ENCODE peak calls at places on chromosomes 5 and 9, in five cellular contexts. M is spleen, J is tibial nerve, L is IMR-90, H is pancreas. D is an unnamed sample.

GRCh38 chr5:23825196-23825595 is 317.8 kb downstream of the PRDM9 start:
- DNase-seq in M (no peak), J (no peak), L (no peak), H (no peak), D (no peak)

GRCh38 chr5:132130918-132131715 is 57.5 kb downstream of the CSF2 start:
- DNase-seq in M (no peak), J (no peak), L (no peak), H (no peak), D (no peak)

GRCh38 chr9:112168197-112168596 is 6.9 kb downstream of the SUSD1 start:
- DNase-seq in M (no peak), J (no peak), L (no peak), H (no peak), D (no peak)

GRCh38 chr5:134139891-134140469 is 25.5 kb downstream of the TCF7 start:
- DNase-seq in M (peak; percentile 66), J (no peak), L (no peak), H (peak; percentile 22), D (no peak)

GRCh38 chr5:142894749-142895148 is 124.6 kb downstream of the ARHGAP26 start:
- DNase-seq in M (no peak), J (no peak), L (peak; percentile 80), H (no peak), D (no peak)

GRCh38 chr5:144125163-144125726 is 45.2 kb downstream of the YIPF5 start:
- DNase-seq in M (no peak), J (no peak), L (peak; percentile 25), H (no peak), D (no peak)

GRCh38 chr5:132425009-132425937 is 55.8 kb downstream of the SLC22A5 start:
- DNase-seq in M (peak; percentile 80), J (no peak), L (peak; percentile 95), H (no peak), D (no peak)

GRCh38 chr5:102762095-102762534 is 7.0 kb downstream of the PAM start:
- DNase-seq in M (no peak), J (no peak), L (peak; percentile 47), H (no peak), D (no peak)

GRCh38 chr9:5263568-5264218 is 32.5 kb downstream of the INSL4 start:
- DNase-seq in M (no peak), J (no peak), L (no peak), H (no peak), D (no peak)

GRCh38 chr5:32387176-32387575 is 57.4 kb downstream of the ZFR start:
- DNase-seq in M (no peak), J (no peak), L (no peak), H (no peak), D (no peak)

GRCh38 chr5:126449751-126450271 is 26.6 kb downstream of the GRAMD2B start:
- DNase-seq in M (no peak), J (no peak), L (peak; percentile 77), H (no peak), D (peak; percentile 54)

GRCh38 chr5:151597749-151598148 is 6.6 kb upstream of the FAT2 start:
- DNase-seq in M (no peak), J (no peak), L (no peak), H (no peak), D (no peak)

GRCh38 chr9:70563437-70564204 is 149.2 kb upstream of the KLF9 start:
- DNase-seq in M (no peak), J (no peak), L (peak; percentile 76), H (no peak), D (peak; percentile 73)

GRCh38 chr5:140576776-140577201 is 12.2 kb downstream of the SLC35A4 start:
- DNase-seq in M (no peak), J (no peak), L (no peak), H (no peak), D (no peak)

GRCh38 chr9:133137451-133138231 is 16.6 kb upstream of the RALGDS start:
- DNase-seq in M (no peak), J (no peak), L (no peak), H (peak; percentile 92), D (no peak)

GRCh38 chr9:133527444-133527920 is 2.7 kb upstream of the MYMK start:
- DNase-seq in M (no peak), J (no peak), L (no peak), H (peak; percentile 80), D (no peak)

GRCh38 chr5:61311836-61312808 is 19.9 kb upstream of the ZSWIM6 start:
- DNase-seq in M (no peak), J (no peak), L (peak; percentile 91), H (no peak), D (no peak)

GRCh38 chr9:105405514-105406131 is 42.2 kb upstream of the FSD1L start:
- DNase-seq in M (no peak), J (no peak), L (peak; percentile 21), H (no peak), D (no peak)

GRCh38 chr9:104863180-104863883 is 64.6 kb downstream of the ABCA1 start:
- DNase-seq in M (no peak), J (peak; percentile 23), L (peak; percentile 93), H (no peak), D (peak; percentile 69)

DNA sequence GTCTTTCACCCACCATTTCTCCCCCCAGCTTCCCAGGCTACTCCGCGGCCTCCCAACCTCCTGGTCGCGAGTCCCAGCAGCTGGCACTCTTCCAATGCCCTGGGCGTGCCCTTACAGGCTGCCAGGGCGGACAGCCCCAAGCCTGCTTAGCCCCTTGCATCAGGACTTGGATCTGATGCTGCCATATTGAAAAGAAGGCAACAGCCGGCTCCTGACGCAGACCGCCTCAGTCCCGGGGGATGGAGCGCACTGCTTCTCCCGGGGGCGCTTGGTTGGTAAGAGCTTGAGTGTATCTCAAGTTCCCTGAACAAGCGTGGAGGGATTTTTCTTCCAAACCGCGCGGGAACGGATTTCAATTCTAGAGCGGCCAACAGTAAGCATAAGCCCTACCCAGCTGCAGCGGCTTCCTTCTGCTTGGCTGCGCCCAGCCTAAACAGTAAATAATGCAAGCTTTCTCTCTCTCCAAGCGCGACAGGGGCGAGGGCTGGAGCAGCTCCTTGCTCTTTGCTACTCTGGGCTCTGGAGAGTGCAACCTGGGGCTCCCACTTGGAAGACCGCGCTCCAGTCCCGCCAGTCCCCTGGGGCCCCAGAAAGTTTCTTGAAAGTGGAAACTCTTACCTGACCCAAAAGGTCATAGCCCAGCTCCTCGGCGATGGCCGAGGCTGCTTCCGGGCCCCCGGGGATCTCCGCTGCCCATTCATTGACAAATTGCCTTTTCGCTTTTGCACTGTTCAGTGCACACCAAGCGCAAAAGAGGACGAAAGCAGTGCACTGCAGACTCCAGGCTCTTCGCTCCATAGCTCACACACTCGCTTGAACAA is 593 bp downstream of the PCSK1 start:
- DNase-seq in M (no peak), J (no peak), L (no peak), H (peak; percentile 71), D (no peak)
- H3K4me3 ChIP-seq in M (no peak overlapping the region), J (peak overlapping the region; percentile 44), L (no peak overlapping the region), H (no peak overlapping the region), D (no peak overlapping the region)

GRCh38 chr5:123157797-123158528 is 68.9 kb downstream of the PRDM6 start:
- DNase-seq in M (no peak), J (no peak), L (peak; percentile 83), H (no peak), D (no peak)
- TF ChIP-seq CTCF in M (no peak), J (no peak), L (peak; percentile 48), H (no peak), D (no peak)

DNA sequence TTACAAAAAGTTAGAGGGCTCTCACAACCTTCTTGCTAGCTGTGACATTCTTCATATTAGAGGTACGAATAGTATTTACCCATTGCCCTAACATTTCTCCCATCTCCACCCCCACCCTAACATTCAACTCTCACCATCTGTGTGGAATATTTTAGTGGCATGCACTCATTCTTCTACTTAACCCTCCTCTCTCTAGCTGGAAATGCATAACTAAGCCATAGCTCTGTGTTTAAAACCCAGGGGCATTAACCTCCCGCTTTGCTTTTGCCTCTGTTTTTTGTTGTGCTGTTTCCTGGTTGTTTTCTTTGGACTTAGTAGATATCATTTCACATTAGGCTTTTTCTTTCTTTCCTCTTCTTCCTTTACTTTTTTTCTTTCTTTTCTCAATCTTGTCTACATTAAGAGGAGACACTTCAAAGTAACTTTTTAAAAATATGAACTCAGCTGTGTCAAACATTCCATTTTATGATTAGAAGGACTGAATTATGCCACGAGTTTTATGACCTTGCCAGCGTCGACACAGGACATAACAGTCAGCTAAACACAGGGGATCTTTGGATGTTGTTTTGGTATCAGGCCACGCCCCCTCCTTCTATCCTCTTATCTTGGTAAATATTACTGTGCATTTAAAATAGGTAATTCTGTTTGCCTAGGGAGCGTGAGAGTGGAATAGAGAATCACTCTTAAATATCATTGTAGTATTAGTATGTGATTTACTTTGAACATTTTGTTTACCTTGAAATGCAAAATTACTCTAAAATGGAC is 236.0 kb downstream of the CD180 start:
- DNase-seq in M (no peak), J (no peak), L (peak; percentile 10), H (no peak), D (no peak)
- H3K27ac ChIP-seq in M (no peak overlapping the region), J (no peak overlapping the region), L (peak overlapping the region; percentile 84), H (peak overlapping the region; percentile 10), D (no peak overlapping the region)

GRCh38 chr9:125238127-125238914 is 2.8 kb downstream of the HSPA5 start:
- DNase-seq in M (no peak), J (no peak), L (no peak), H (no peak), D (no peak)
- H3K4me3 ChIP-seq in M (peak overlapping the region; percentile 64), J (peak overlapping the region; percentile 92), L (no peak overlapping the region), H (peak overlapping the region; percentile 88), D (no peak overlapping the region)

GRCh38 chr9:127397722-127398647 is 1.0 kb downstream of the SLC2A8 start:
- DNase-seq in M (peak; percentile 89), J (peak; percentile 27), L (peak; percentile 33), H (peak; percentile 84), D (peak; percentile 76)
- TF ChIP-seq CTCF in M (peak; percentile 51), J (peak; percentile 22), L (peak; percentile 57), H (no peak), D (peak; percentile 52)

GRCh38 chr9:129611302-129611800 is 9.6 kb downstream of the C9orf50 start:
- DNase-seq in M (no peak), J (no peak), L (no peak), H (no peak), D (no peak)
- H3K27ac ChIP-seq in M (peak overlapping the region; percentile 90), J (peak overlapping the region; percentile 87), L (peak overlapping the region; percentile 14), H (no peak overlapping the region), D (no peak overlapping the region)

DNA sequence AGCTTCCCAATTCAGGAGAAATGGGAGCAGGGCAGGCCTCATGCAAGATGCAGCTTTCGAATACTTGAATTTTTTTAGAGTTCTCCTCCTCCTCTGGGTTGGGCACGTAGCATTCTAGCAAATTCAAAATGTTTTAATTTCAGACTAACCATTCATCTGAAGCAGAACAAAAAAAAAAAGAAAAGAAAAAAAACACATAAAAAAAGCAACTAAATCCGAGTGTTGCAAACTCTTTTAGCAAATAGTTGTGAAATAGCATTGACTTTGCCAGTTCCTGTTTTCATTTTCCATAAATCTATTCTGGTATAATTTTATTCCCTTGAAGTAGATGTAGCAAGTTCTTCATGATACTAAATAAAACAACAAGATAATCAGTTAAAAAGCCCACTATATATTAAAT is 359.0 kb upstream of the KLF4 start:
- DNase-seq in M (no peak), J (no peak), L (no peak), H (no peak), D (no peak)
- H3K4me3 ChIP-seq in M (no peak overlapping the region), J (no peak overlapping the region), L (no peak overlapping the region), H (no peak overlapping the region), D (no peak overlapping the region)

GRCh38 chr5:77308154-77308960 is 97.9 kb downstream of the PDE8B start:
- DNase-seq in M (no peak), J (no peak), L (no peak), H (no peak), D (no peak)
- TF ChIP-seq CTCF in M (no peak), J (no peak), L (no peak), H (no peak), D (no peak)

D was measured in Peyer's patch.